ENCODE peak calls at places on chromosomes 2 and 18, in four cellular contexts. M is PC-9, E is GM23338, G is GM23248. X is an unnamed sample.

GRCh38 chr2:229153307-229153706 is 117.8 kb downstream of the PID1 start:
- DNase-seq in M (no peak), E (no peak), G (no peak), X (no peak)

GRCh38 chr18:51191139-51191717 is 6.3 kb downstream of the MEX3C start:
- DNase-seq in M (no peak), E (no peak), G (peak), X (no peak)

GRCh38 chr2:222833410-222833809 is 27.4 kb upstream of the ACSL3 start:
- DNase-seq in M (no peak), E (no peak), G (no peak), X (no peak)

GRCh38 chr2:10992023-10992791 is 80.5 kb downstream of the KCNF1 start:
- DNase-seq in M (no peak), E (no peak), G (no peak), X (no peak)

GRCh38 chr2:197885587-197885986 is 81.2 kb downstream of the PLCL1 start:
- DNase-seq in M (no peak), E (no peak), G (no peak), X (no peak)

GRCh38 chr2:46008082-46008870 is 288.9 kb upstream of the EPAS1 start:
- DNase-seq in M (no peak), E (no peak), G (peak), X (no peak)

GRCh38 chr2:215904101-215904500 is 109.2 kb downstream of the MREG start:
- DNase-seq in M (peak), E (no peak), G (peak), X (no peak)

GRCh38 chr18:57125627-57126026 is 21.3 kb upstream of the BOD1L2 start:
- DNase-seq in M (no peak), E (no peak), G (no peak), X (no peak)

GRCh38 chr2:179715196-179715595 is 146.2 kb downstream of the ZNF385B start:
- DNase-seq in M (no peak), E (no peak), G (no peak), X (no peak)

GRCh38 chr2:65754219-65754618 is 321.8 kb upstream of the SPRED2 start:
- DNase-seq in M (no peak), E (no peak), G (no peak), X (no peak)

GRCh38 chr2:152646775-152647174 is 70.5 kb downstream of the PRPF40A start:
- DNase-seq in M (peak), E (peak), G (peak), X (no peak)

GRCh38 chr2:143939976-143940375 is 579.9 kb downstream of the ZEB2 start:
- DNase-seq in M (no peak), E (peak), G (peak), X (peak)

GRCh38 chr2:58757971-58758370 is 516.8 kb upstream of the FANCL start:
- DNase-seq in M (no peak), E (no peak), G (no peak), X (no peak)

GRCh38 chr2:104944495-104944894 is 90.6 kb downstream of the POU3F3 start:
- DNase-seq in M (peak), E (peak), G (peak), X (peak)

GRCh38 chr18:7812431-7813063 is 245.4 kb downstream of the PTPRM start:
- DNase-seq in M (peak), E (no peak), G (peak), X (no peak)

DNA sequence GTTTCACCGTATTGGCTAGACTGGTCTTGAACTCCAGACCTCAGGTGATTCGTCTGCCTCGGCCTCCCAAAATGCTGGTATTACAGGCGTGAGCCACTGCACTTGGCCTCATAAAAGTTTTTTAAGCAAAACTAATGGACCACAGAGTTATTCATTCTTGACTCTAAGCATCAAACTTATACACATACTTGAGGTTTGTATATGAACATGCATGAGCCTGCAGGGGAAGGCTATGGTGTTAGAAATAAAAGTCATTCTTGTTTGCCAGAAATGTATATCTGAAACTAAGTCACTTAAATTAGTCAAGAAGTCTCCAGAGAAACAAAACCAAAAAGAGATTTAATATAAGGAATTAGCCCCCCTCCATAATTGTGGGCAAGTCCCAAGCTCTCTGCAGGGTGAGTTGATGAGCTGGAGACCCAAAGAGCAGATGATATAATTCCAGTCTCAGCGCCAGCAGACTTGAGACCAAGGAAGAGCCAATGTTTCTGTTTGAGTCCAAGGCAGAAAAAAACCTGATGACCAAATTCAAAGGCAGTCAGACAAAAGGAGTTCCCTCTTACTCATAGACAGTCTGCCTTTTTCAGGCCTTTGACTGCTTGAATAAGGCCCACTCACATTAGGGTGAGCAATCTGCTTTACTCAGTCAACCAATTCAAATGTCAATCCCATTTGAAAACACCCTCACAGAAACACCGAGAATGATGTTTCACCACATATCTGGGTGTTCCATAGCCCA is 69.0 kb upstream of the DSG1 start:
- DNase-seq in M (no peak), E (no peak), G (no peak), X (no peak)
- H3K4me2 ChIP-seq in M (no peak), E (no peak), G (no peak), X (no peak)

GRCh38 chr2:70062270-70062669 is 25.0 kb upstream of the PCBP1 start:
- DNase-seq in M (no peak), E (peak), G (no peak), X (no peak)
- H3K4me2 ChIP-seq in M (no peak), E (no peak), G (no peak), X (no peak)

GRCh38 chr2:39743170-39743851 is 35.7 kb downstream of the THUMPD2 start:
- DNase-seq in M (no peak), E (no peak), G (peak), X (peak)
- H3K4me2 ChIP-seq in M (no peak), E (no peak), G (peak), X (peak)

GRCh38 chr2:231117148-231117547 is 7.7 kb downstream of the HTR2B start:
- DNase-seq in M (no peak), E (no peak), G (no peak), X (no peak)
- H3K4me2 ChIP-seq in M (no peak), E (no peak), G (no peak), X (no peak)

GRCh38 chr18:58993260-58993659 is 128.6 kb downstream of the ZNF532 start:
- DNase-seq in M (no peak), E (no peak), G (peak), X (no peak)

GRCh38 chr18:58989184-58989759 is 124.6 kb downstream of the ZNF532 start:
- DNase-seq in M (no peak), E (no peak), G (no peak), X (no peak)

GRCh38 chr18:58990720-58991119 is 126.0 kb downstream of the ZNF532 start:
- DNase-seq in M (no peak), E (no peak), G (no peak), X (no peak)

GRCh38 chr18:58992301-58993231 is 127.9 kb downstream of the ZNF532 start:
- DNase-seq in M (no peak), E (no peak), G (peak), X (no peak)

GRCh38 chr18:58991127-58991798 is 126.6 kb downstream of the ZNF532 start:
- DNase-seq in M (no peak), E (no peak), G (no peak), X (no peak)
- H3K4me2 ChIP-seq in M (no peak), E (no peak), G (no peak), X (no peak)

GRCh38 chr18:812123-812672 is at the start of gene YES1:
- DNase-seq in M (peak), E (peak), G (peak), X (peak)
- H3K4me2 ChIP-seq in M (peak), E (peak), G (peak), X (peak)

GRCh38 chr2:142892715-142893114 is 15.3 kb downstream of the KYNU start:
- DNase-seq in M (no peak), E (no peak), G (no peak), X (no peak)
- H3K4me2 ChIP-seq in M (no peak), E (no peak), G (no peak), X (no peak)

X was measured in neural progenitor cell.